ENCODE peak calls at places on chromosome 5, in four cellular contexts. M is T-helper 9 cell, G is RWPE1, X is GM03348. H is an unnamed sample.

GRCh38 chr5:95669985-95670384 is 12.8 kb downstream of the SPATA9 start:
- DNase-seq in M (no peak), G (no peak), X (no peak), H (no peak)

GRCh38 chr5:133474851-133475590 is 137.3 kb downstream of the FSTL4 start:
- DNase-seq in M (no peak), G (no peak), X (no peak), H (no peak)

GRCh38 chr5:147481857-147482256 is 28.0 kb downstream of the DPYSL3 start:
- DNase-seq in M (no peak), G (no peak), X (peak; percentile 44), H (peak; percentile 16)

GRCh38 chr5:10352404-10353240 is 873 bp upstream of the MARCHF6 start:
- DNase-seq in M (no peak), G (no peak), X (no peak), H (peak; percentile 76)

GRCh38 chr5:69493235-69493925 is 790 bp downstream of the OCLN start:
- DNase-seq in M (no peak), G (peak; percentile 58), X (peak; percentile 51), H (no peak)

GRCh38 chr5:130955041-130955440 is 210.0 kb downstream of the HINT1 start:
- DNase-seq in M (no peak), G (no peak), X (no peak), H (no peak)

GRCh38 chr5:127739807-127740384 is 36.7 kb downstream of the CCDC192 start:
- DNase-seq in M (no peak), G (no peak), X (no peak), H (no peak)

GRCh38 chr5:994821-995220 is 13.8 kb upstream of the NKD2 start:
- DNase-seq in M (no peak), G (no peak), X (no peak), H (no peak)

H was measured in fibroblast of gingiva.